ENCODE peak calls at places on chromosomes 13 and 19, in nine cellular contexts. D is fibroblast of gingiva, U is tibial nerve, I is astrocyte of the spinal cord, Q is hypothalamus, C is glutamatergic neuron, N is cardiac muscle cell, H is lower leg skin, G is GM03348. P is an unnamed sample.

GRCh38 chr19:49588370-49589122 is 2.4 kb upstream of the PRR12 start:
- DNase-seq in D (no peak), U (no peak), I (no peak), Q (no peak), C (no peak), N (no peak), H (no peak), G (no peak), P (no peak)

GRCh38 chr19:13872695-13873389 is 4.1 kb upstream of the NANOS3 start:
- DNase-seq in D (no peak), U (no peak), I (no peak), Q (no peak), C (no peak), N (peak), H (no peak), G (peak), P (no peak)

GRCh38 chr13:47374741-47375140 is 477.9 kb upstream of the HTR2A start:
- DNase-seq in D (no peak), U (no peak), I (no peak), Q (no peak), C (no peak), N (no peak), H (no peak), G (no peak), P (no peak)

GRCh38 chr13:95603887-95604533 is 40.5 kb downstream of the DZIP1 start:
- DNase-seq in D (peak), U (no peak), I (peak), Q (peak), C (no peak), N (no peak), H (no peak), G (no peak), P (no peak)

GRCh38 chr19:9309974-9310446 is 372 bp upstream of the ZNF699 start:
- DNase-seq in D (no peak), U (peak), I (no peak), Q (peak), C (peak), N (peak), H (peak), G (peak), P (peak)

GRCh38 chr19:1131718-1132552 is 28.1 kb downstream of the GPX4 start:
- DNase-seq in D (peak), U (peak), I (peak), Q (peak), C (peak), N (peak), H (peak), G (peak), P (peak)

GRCh38 chr19:55376381-55376933 is at the start of gene TMEM190:
- DNase-seq in D (no peak), U (no peak), I (no peak), Q (no peak), C (no peak), N (no peak), H (no peak), G (no peak), P (no peak)

GRCh38 chr19:12913011-12913561 is 6.0 kb downstream of the SYCE2 start:
- DNase-seq in D (peak), U (peak), I (peak), Q (peak), C (peak), N (peak), H (peak), G (peak), P (peak)